ENCODE peak calls at places on chromosomes 7 and 10, in ten cellular contexts. C is psoas muscle; O is stimulated activated CD8-positive, alpha-beta memory T cell treated with anti-CD3 and anti-CD28 coated beads, Interleukin-7, amount 100 ng/mL, for 1 hour; P is fibroblast of the aortic adventitia; J is NCI-H2171; U is stimulated activated naive CD8-positive, alpha-beta T cell treated with anti-CD3 and anti-CD28 coated beads, Interleukin-15, Interleukin-2, amounts not matched to agents 100 U/mL and 50 U/mL, for 24 hours; V is T-helper 2 cell; G is SK-N-SH; F is stromal cell of bone marrow; A is NCI-H748 treated with DMSO at 0.1 percent for 48 hours. S is an unnamed sample.
A peak's percentile ranks its signal among the peaks of the same experiment; 100 is the strongest.

GRCh38 chr10:24951201-24952145 is 933 bp downstream of the PRTFDC1 start:
- DNase-seq in F (no peak), J (no peak), V (no peak), C (no peak), G (peak; percentile 33), U (peak; percentile 21), O (no peak), P (peak; percentile 43), A (peak; percentile 66), S (no peak)

GRCh38 chr10:95478935-95479334 is 82.2 kb downstream of the SORBS1 start:
- DNase-seq in O (no peak), P (peak; percentile 9), A (no peak), V (no peak), F (no peak), G (no peak), C (peak; percentile 56), U (no peak), J (no peak), S (peak; percentile 80)

GRCh38 chr7:129855935-129856717 is 96.6 kb downstream of the UBE2H start:
- DNase-seq in C (no peak), G (no peak), J (no peak), V (no peak), F (no peak), A (no peak), P (no peak), O (no peak), U (no peak), S (no peak)

GRCh38 chr7:30247546-30248386 is 36.6 kb upstream of the ZNRF2 start:
- DNase-seq in A (peak; percentile 54), U (no peak), C (no peak), V (no peak), P (no peak), F (no peak), J (peak; percentile 19), O (no peak), G (no peak), S (no peak)

GRCh38 chr10:3048114-3049019 is 19.0 kb upstream of the PFKP start:
- DNase-seq in P (peak; percentile 74), F (peak; percentile 72), J (no peak), G (no peak), U (no peak), V (no peak), C (no peak), A (no peak), O (no peak), S (no peak)

GRCh38 chr10:74750848-74751274 is 75.5 kb upstream of the KAT6B start:
- DNase-seq in A (no peak), F (no peak), O (no peak), G (no peak), V (no peak), P (no peak), U (peak; percentile 40), J (no peak), C (no peak), S (no peak)

GRCh38 chr7:100483101-100483727 is 513 bp upstream of the NYAP1 start:
- DNase-seq in P (peak; percentile 35), A (peak; percentile 44), C (peak; percentile 84), G (peak; percentile 99), O (peak; percentile 68), U (peak; percentile 91), J (peak; percentile 69), V (peak; percentile 79), F (no peak), S (no peak)

GRCh38 chr10:48601789-48602188 is 3.1 kb downstream of the ARHGAP22 start:
- DNase-seq in U (no peak), O (no peak), J (no peak), V (no peak), G (no peak), C (no peak), P (no peak), F (no peak), A (no peak), S (no peak)

GRCh38 chr7:41224063-41224763 is 478.7 kb downstream of the INHBA start:
- DNase-seq in V (no peak), C (no peak), U (no peak), P (peak; percentile 32), F (no peak), O (no peak), G (no peak), A (no peak), J (no peak), S (no peak)

GRCh38 chr10:121070671-121071070 is 219.5 kb downstream of the WDR11 start:
- DNase-seq in J (no peak), A (no peak), F (no peak), C (no peak), V (no peak), P (no peak), U (no peak), G (no peak), O (no peak), S (no peak)

GRCh38 chr7:107854989-107855388 is 36.0 kb upstream of the DLD start:
- DNase-seq in F (no peak), V (no peak), G (no peak), O (no peak), A (no peak), J (no peak), P (no peak), C (no peak), U (no peak), S (no peak)

GRCh38 chr7:20952891-20953290 is 166.2 kb upstream of the SP8 start:
- DNase-seq in V (no peak), U (no peak), O (no peak), A (no peak), P (no peak), J (no peak), F (no peak), G (no peak), C (no peak), S (no peak)

GRCh38 chr7:137287651-137288258 is 55.8 kb downstream of the PTN start:
- DNase-seq in F (no peak), O (no peak), A (no peak), C (no peak), J (no peak), U (no peak), G (no peak), P (no peak), V (no peak), S (no peak)

GRCh38 chr7:93053946-93054943 is 63.5 kb downstream of the SAMD9 start:
- DNase-seq in G (no peak), A (no peak), V (no peak), U (no peak), O (no peak), C (peak; percentile 43), J (no peak), P (no peak), F (no peak), S (no peak)

GRCh38 chr7:131745645-131746248 is 189.3 kb upstream of the PODXL start:
- DNase-seq in O (no peak), U (peak; percentile 12), P (peak; percentile 52), G (no peak), F (peak; percentile 26), V (no peak), A (no peak), J (no peak), C (no peak), S (no peak)

GRCh38 chr7:36611703-36612102 is 112.6 kb downstream of the AOAH start:
- DNase-seq in V (no peak), A (no peak), O (no peak), G (no peak), F (no peak), J (no peak), U (no peak), C (no peak), P (no peak), S (no peak)

GRCh38 chr7:507623-508305 is 11.9 kb downstream of the PDGFA start:
- DNase-seq in F (no peak), O (no peak), V (no peak), J (no peak), A (no peak), G (no peak), C (peak; percentile 34), U (no peak), P (no peak), S (no peak)

GRCh38 chr7:14095233-14095950 is 105.9 kb upstream of the ETV1 start:
- DNase-seq in U (no peak), V (no peak), G (no peak), O (no peak), F (no peak), J (no peak), A (no peak), C (no peak), P (peak; percentile 1), S (no peak)

GRCh38 chr7:80905334-80905733 is 13.5 kb downstream of the SEMA3C start:
- DNase-seq in F (no peak), J (no peak), O (no peak), U (no peak), P (no peak), V (no peak), C (no peak), G (no peak), A (no peak), S (no peak)

GRCh38 chr10:86393858-86394472 is 27.4 kb upstream of the GRID1 start:
- DNase-seq in J (no peak), G (no peak), A (no peak), V (no peak), P (no peak), C (no peak), U (no peak), F (no peak), O (no peak), S (no peak)

GRCh38 chr10:106992064-106992463 is 172.4 kb downstream of the SORCS1 start:
- DNase-seq in V (no peak), A (no peak), C (no peak), P (no peak), J (no peak), O (no peak), G (no peak), F (no peak), U (no peak), S (no peak)

GRCh38 chr7:90931996-90932912 is 332.0 kb upstream of the FZD1 start:
- DNase-seq in F (no peak), U (no peak), V (no peak), A (no peak), G (no peak), J (peak; percentile 80), C (no peak), O (no peak), P (no peak), S (no peak)

GRCh38 chr7:112481833-112482669 is 1.3 kb downstream of the LSMEM1 start:
- DNase-seq in G (no peak), V (no peak), O (no peak), C (peak; percentile 82), A (no peak), F (peak; percentile 97), P (peak; percentile 89), J (no peak), U (no peak), S (no peak)

GRCh38 chr10:27611209-27611608 is 107.1 kb downstream of the RAB18 start:
- DNase-seq in A (no peak), P (no peak), U (no peak), F (peak; percentile 15), J (no peak), C (no peak), O (no peak), V (no peak), G (no peak), S (no peak)